ENCODE peak calls at places on chromosomes 3 and 15, in nine cellular contexts. Q is T-helper 1 cell, P is GM04504, I is SW480, Y is G401, H is NCI-H187, J is naive B cell, O is MM.1S, G is BE2C. X is an unnamed sample.

GRCh38 chr3:73485877-73486311 is 138.8 kb downstream of the PDZRN3 start:
- DNase-seq in O (no peak), G (peak; percentile 51), P (no peak), H (no peak), Y (no peak), J (no peak), Q (no peak), I (no peak), X (no peak)

GRCh38 chr15:93049914-93050534 is 39.0 kb downstream of the RGMA start:
- DNase-seq in H (no peak), Y (no peak), I (no peak), Q (no peak), J (no peak), O (no peak), G (no peak), P (no peak), X (no peak)

GRCh38 chr3:172520332-172520831 is 2.8 kb downstream of the TNFSF10 start:
- DNase-seq in Y (no peak), J (no peak), I (peak; percentile 78), H (no peak), Q (no peak), G (no peak), O (no peak), P (peak; percentile 35), X (peak; percentile 36)

GRCh38 chr3:42451116-42451515 is 40.7 kb upstream of the LYZL4 start:
- DNase-seq in G (no peak), H (no peak), Y (no peak), Q (no peak), P (no peak), J (no peak), O (no peak), I (no peak), X (no peak)

GRCh38 chr15:59296181-59296617 is 76.5 kb downstream of the MYO1E start:
- DNase-seq in O (no peak), H (no peak), P (peak; percentile 80), Y (no peak), J (no peak), I (no peak), G (no peak), Q (no peak), X (no peak)

GRCh38 chr3:171543759-171544284 is 83.6 kb upstream of the TNIK start:
- DNase-seq in Y (no peak), P (no peak), O (no peak), J (no peak), H (no peak), G (no peak), Q (no peak), I (no peak), X (no peak)

GRCh38 chr15:68210821-68211655 is 5.9 kb upstream of the CALML4 start:
- DNase-seq in P (no peak), G (peak; percentile 89), H (no peak), I (no peak), J (peak; percentile 35), O (no peak), Q (no peak), Y (peak; percentile 80), X (peak; percentile 61)

GRCh38 chr3:126135056-126135397 is 45.4 kb downstream of the ALDH1L1 start:
- DNase-seq in Q (no peak), G (no peak), I (no peak), P (no peak), J (no peak), O (no peak), H (no peak), Y (no peak), X (no peak)

GRCh38 chr15:26132786-26133185 is 269.7 kb upstream of the ATP10A start:
- DNase-seq in J (no peak), P (no peak), Q (no peak), I (no peak), H (no peak), Y (no peak), G (no peak), O (no peak), X (no peak)

GRCh38 chr3:16838561-16838960 is 46.2 kb upstream of the PLCL2 start:
- DNase-seq in Y (no peak), J (no peak), O (peak; percentile 86), P (no peak), H (no peak), I (no peak), G (no peak), Q (no peak), X (no peak)

GRCh38 chr3:18236726-18237125 is 188.4 kb downstream of the SATB1 start:
- DNase-seq in O (no peak), Y (no peak), Q (no peak), J (no peak), H (no peak), G (no peak), P (no peak), I (no peak), X (no peak)

GRCh38 chr3:150243466-150243865 is 164.6 kb upstream of the TSC22D2 start:
- DNase-seq in O (no peak), P (no peak), I (no peak), H (no peak), G (no peak), Q (no peak), J (no peak), Y (no peak), X (no peak)

GRCh38 chr3:105255351-105255750 is 111.4 kb upstream of the ALCAM start:
- DNase-seq in H (no peak), I (no peak), G (no peak), J (no peak), Q (no peak), Y (peak; percentile 50), O (no peak), P (no peak), X (no peak)

GRCh38 chr3:148379763-148380162 is 317.9 kb upstream of the AGTR1 start:
- DNase-seq in O (peak; percentile 65), I (peak; percentile 74), Q (no peak), H (no peak), Y (peak; percentile 68), G (no peak), J (no peak), P (peak; percentile 29), X (no peak)

GRCh38 chr3:127747751-127748521 is 74.4 kb downstream of the MGLL start:
- DNase-seq in P (peak; percentile 80), H (peak; percentile 41), O (no peak), I (no peak), Y (no peak), G (no peak), Q (no peak), J (no peak), X (no peak)

GRCh38 chr15:25055356-25056068 is 100.7 kb downstream of the SNRPN start:
- DNase-seq in H (no peak), G (no peak), P (no peak), J (no peak), Y (no peak), Q (no peak), I (no peak), O (no peak), X (no peak)

GRCh38 chr3:171306631-171307030 is 153.6 kb downstream of the TNIK start:
- DNase-seq in G (no peak), I (peak; percentile 8), H (no peak), J (no peak), Q (no peak), O (no peak), P (peak; percentile 75), Y (peak; percentile 85), X (no peak)

GRCh38 chr15:95929232-95929846 is 401.2 kb upstream of the NR2F2 start:
- DNase-seq in G (no peak), Y (no peak), I (peak; percentile 6), Q (no peak), J (no peak), O (peak; percentile 95), H (no peak), P (no peak), X (peak; percentile 56)

GRCh38 chr3:36635731-36636130 is 128.6 kb downstream of the DCLK3 start:
- DNase-seq in H (no peak), O (no peak), Y (no peak), P (no peak), G (no peak), I (no peak), J (no peak), Q (no peak), X (no peak)

GRCh38 chr3:128969993-128970740 is 23.7 kb downstream of the CFAP92 start:
- DNase-seq in H (no peak), Q (peak; percentile 14), G (peak; percentile 54), Y (peak; percentile 62), P (no peak), O (peak; percentile 61), I (peak; percentile 36), J (peak; percentile 56), X (peak; percentile 79)

GRCh38 chr3:173785004-173785403 is 387.5 kb downstream of the NLGN1 start:
- DNase-seq in Y (no peak), P (no peak), I (no peak), H (no peak), J (no peak), O (no peak), Q (no peak), G (peak; percentile 27), X (no peak)

GRCh38 chr3:141288331-141288990 is 56.8 kb downstream of the PXYLP1 start:
- DNase-seq in P (no peak), G (no peak), J (no peak), Y (no peak), Q (no peak), O (no peak), H (no peak), I (no peak), X (no peak)

GRCh38 chr3:59750391-59750790 is 700.6 kb upstream of the CFAP20DC start:
- DNase-seq in O (no peak), Q (no peak), H (no peak), G (no peak), P (no peak), J (no peak), I (no peak), Y (no peak), X (no peak)

GRCh38 chr3:164406281-164406680 is 672.0 kb downstream of the SI start:
- DNase-seq in P (no peak), J (no peak), H (no peak), O (no peak), Q (no peak), Y (no peak), I (no peak), G (no peak), X (no peak)

GRCh38 chr3:197353867-197354180 is 55.4 kb upstream of the DLG1 start:
- DNase-seq in I (no peak), P (no peak), J (no peak), Y (no peak), O (no peak), G (no peak), Q (no peak), H (no peak), X (no peak)

GRCh38 chr3:98596087-98596486 is 2.7 kb upstream of the CPOX start:
- DNase-seq in I (no peak), P (no peak), Q (no peak), H (no peak), G (no peak), O (no peak), Y (no peak), J (no peak), X (no peak)

GRCh38 chr3:11364181-11364580 is 92.0 kb downstream of the ATG7 start:
- DNase-seq in I (no peak), G (no peak), P (peak; percentile 28), J (no peak), Y (no peak), H (no peak), O (no peak), Q (no peak), X (no peak)

GRCh38 chr3:56869157-56869889 is 67.6 kb upstream of the ARHGEF3 start:
- DNase-seq in O (peak; percentile 18), P (no peak), I (peak; percentile 52), Q (no peak), H (no peak), J (no peak), G (no peak), Y (no peak), X (no peak)

GRCh38 chr15:56678562-56678961 is 54.7 kb downstream of the ZNF280D start:
- DNase-seq in O (peak; percentile 67), J (no peak), H (no peak), G (no peak), Q (no peak), Y (no peak), I (no peak), P (no peak), X (no peak)

GRCh38 chr3:73727117-73727802 is 102.5 kb upstream of the PDZRN3 start:
- DNase-seq in H (no peak), P (peak; percentile 88), Y (no peak), G (no peak), I (peak; percentile 7), J (no peak), Q (no peak), O (no peak), X (no peak)

GRCh38 chr3:87186631-87187159 is 40.4 kb upstream of the CHMP2B start:
- DNase-seq in O (no peak), G (no peak), P (no peak), Q (no peak), H (no peak), J (no peak), Y (no peak), I (no peak), X (no peak)

X was measured in activated CD8-positive, alpha-beta T cell treated with anti-CD3 and anti-CD28 coated beads, Interleukin-2, amount 10 ng/mL, durations not matched to agents 7 days and 5 days.